ENCODE peak calls at places on chromosomes 16 and 17, in five cellular contexts. T is K562, P is GM12878, S is H1, J is HepG2. I is an unnamed sample.

GRCh38 chr16:984106-984505 is 2.5 kb downstream of the SOX8 start:
- DNase-seq in T (no peak), P (no peak), S (no peak), J (no peak), I (no peak)

GRCh38 chr16:10982430-10983174 is 38.2 kb downstream of the CLEC16A start:
- DNase-seq in T (no peak), P (no peak), S (no peak), J (no peak), I (no peak)

GRCh38 chr17:76868176-76868668 is at the start of gene MGAT5B:
- DNase-seq in T (peak; percentile 93), P (no peak), S (peak; percentile 67), J (peak; percentile 53), I (peak; percentile 56)

GRCh38 chr17:80851277-80851925 is 140.2 kb upstream of the CHMP6 start:
- DNase-seq in T (no peak), P (no peak), S (no peak), J (no peak), I (no peak)

GRCh38 chr16:58652741-58653140 is 23.1 kb upstream of the CNOT1 start:
- DNase-seq in T (no peak), P (no peak), S (peak; percentile 90), J (peak; percentile 57), I (no peak)

GRCh38 chr17:63911657-63912100 is 621 bp upstream of the CSHL1 start:
- DNase-seq in T (peak; percentile 79), P (no peak), S (no peak), J (no peak), I (peak; percentile 16)

GRCh38 chr17:5000237-5000639 is 2.5 kb downstream of the KIF1C start:
- DNase-seq in T (no peak), P (no peak), S (no peak), J (no peak), I (no peak)

GRCh38 chr17:511001-511690 is 158.5 kb upstream of the RPH3AL start:
- DNase-seq in T (no peak), P (no peak), S (no peak), J (no peak), I (no peak)

GRCh38 chr16:69326172-69326873 is 4.1 kb downstream of the PDF start:
- DNase-seq in T (no peak), P (no peak), S (no peak), J (peak; percentile 94), I (no peak)

GRCh38 chr17:65278050-65278819 is 141.1 kb downstream of the RGS9 start:
- DNase-seq in T (peak; percentile 61), P (no peak), S (no peak), J (peak; percentile 70), I (peak; percentile 57)

GRCh38 chr16:740764-741505 is at the start of gene CIAO3:
- DNase-seq in T (peak; percentile 94), P (peak; percentile 60), S (no peak), J (peak; percentile 79), I (peak; percentile 76)

GRCh38 chr16:20903116-20903888 is 2.7 kb downstream of the LYRM1 start:
- DNase-seq in T (no peak), P (no peak), S (no peak), J (no peak), I (no peak)

GRCh38 chr17:40290629-40291296 is 3.1 kb downstream of the CDC6 start:
- DNase-seq in T (no peak), P (no peak), S (no peak), J (peak; percentile 86), I (peak; percentile 69)

GRCh38 chr17:34435182-34435928 is 72.3 kb upstream of the CCL1 start:
- DNase-seq in T (no peak), P (no peak), S (no peak), J (no peak), I (no peak)

GRCh38 chr17:74249966-74250365 is 24.1 kb upstream of the DNAI2 start:
- DNase-seq in T (no peak), P (no peak), S (no peak), J (no peak), I (no peak)

GRCh38 chr16:89954462-89954861 is 5.9 kb downstream of the DEF8 start:
- DNase-seq in T (no peak), P (no peak), S (no peak), J (no peak), I (no peak)

GRCh38 chr17:45889579-45889978 is 4.8 kb upstream of the MAPT start:
- DNase-seq in T (peak; percentile 18), P (no peak), S (no peak), J (no peak), I (peak; percentile 24)

GRCh38 chr17:67385122-67385988 is 8.3 kb downstream of the PITPNC1 start:
- DNase-seq in T (no peak), P (no peak), S (no peak), J (no peak), I (no peak)

GRCh38 chr17:44314869-44315661 is 6.7 kb downstream of the RUNDC3A start:
- DNase-seq in T (peak; percentile 62), P (no peak), S (no peak), J (no peak), I (no peak)

GRCh38 chr17:10384175-10384574 is 11.4 kb upstream of the MYH13 start:
- DNase-seq in T (no peak), P (no peak), S (no peak), J (no peak), I (no peak)

GRCh38 chr16:21638573-21638975 is 13.8 kb downstream of the IGSF6 start:
- DNase-seq in T (no peak), P (no peak), S (no peak), J (peak; percentile 91), I (no peak)

GRCh38 chr16:30184430-30185140 is 1.2 kb downstream of the CORO1A start:
- DNase-seq in T (peak; percentile 32), P (peak; percentile 28), S (no peak), J (no peak), I (no peak)

GRCh38 chr16:81785138-81785924 is 6.2 kb downstream of the PLCG2 start:
- DNase-seq in T (no peak), P (no peak), S (no peak), J (no peak), I (no peak)

GRCh38 chr17:79747508-79748295 is 17.0 kb downstream of the ENPP7 start:
- DNase-seq in T (no peak), P (no peak), S (no peak), J (no peak), I (no peak)

GRCh38 chr17:36597866-36598777 is 3.3 kb upstream of the MRM1 start:
- DNase-seq in T (no peak), P (no peak), S (no peak), J (no peak), I (no peak)

GRCh38 chr17:70848785-70849184 is 679.5 kb downstream of the KCNJ2 start:
- DNase-seq in T (no peak), P (no peak), S (no peak), J (no peak), I (no peak)

GRCh38 chr17:79036609-79037008 is 12.6 kb downstream of the C1QTNF1 start:
- DNase-seq in T (no peak), P (no peak), S (no peak), J (no peak), I (no peak)

GRCh38 chr16:30551781-30552180 is 6.4 kb downstream of the ZNF764 start:
- DNase-seq in T (no peak), P (no peak), S (no peak), J (no peak), I (no peak)

GRCh38 chr17:1298616-1299015 is 19.2 kb downstream of the TRARG1 start:
- DNase-seq in T (peak; percentile 42), P (no peak), S (peak; percentile 33), J (no peak), I (no peak)

DNA sequence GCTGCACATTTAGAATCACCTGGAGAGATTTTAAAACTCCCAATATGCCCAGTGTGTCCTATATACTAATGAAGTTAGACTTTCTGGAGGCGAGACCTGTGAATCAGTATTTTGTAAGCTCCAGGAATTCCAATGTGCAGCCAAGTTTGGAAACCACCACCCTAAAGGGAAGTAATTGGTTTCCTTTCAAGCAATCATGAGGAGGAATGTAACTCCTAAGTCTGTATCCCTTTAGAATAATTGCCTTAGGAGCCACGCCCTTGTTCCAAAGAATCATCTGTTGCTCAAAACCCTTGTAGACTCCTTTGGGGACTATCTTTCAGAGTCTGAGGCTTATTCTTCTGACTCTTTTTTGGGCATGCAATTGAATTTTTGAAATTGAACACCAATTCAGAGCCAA is 84.4 kb downstream of the DNAH9 start:
- DNase-seq in T (no peak), P (no peak), S (no peak), J (no peak), I (no peak)
- TF ChIP-seq SP1 in T (no peak), P (no peak), S (no peak), J (no peak), I (no peak)

DNA sequence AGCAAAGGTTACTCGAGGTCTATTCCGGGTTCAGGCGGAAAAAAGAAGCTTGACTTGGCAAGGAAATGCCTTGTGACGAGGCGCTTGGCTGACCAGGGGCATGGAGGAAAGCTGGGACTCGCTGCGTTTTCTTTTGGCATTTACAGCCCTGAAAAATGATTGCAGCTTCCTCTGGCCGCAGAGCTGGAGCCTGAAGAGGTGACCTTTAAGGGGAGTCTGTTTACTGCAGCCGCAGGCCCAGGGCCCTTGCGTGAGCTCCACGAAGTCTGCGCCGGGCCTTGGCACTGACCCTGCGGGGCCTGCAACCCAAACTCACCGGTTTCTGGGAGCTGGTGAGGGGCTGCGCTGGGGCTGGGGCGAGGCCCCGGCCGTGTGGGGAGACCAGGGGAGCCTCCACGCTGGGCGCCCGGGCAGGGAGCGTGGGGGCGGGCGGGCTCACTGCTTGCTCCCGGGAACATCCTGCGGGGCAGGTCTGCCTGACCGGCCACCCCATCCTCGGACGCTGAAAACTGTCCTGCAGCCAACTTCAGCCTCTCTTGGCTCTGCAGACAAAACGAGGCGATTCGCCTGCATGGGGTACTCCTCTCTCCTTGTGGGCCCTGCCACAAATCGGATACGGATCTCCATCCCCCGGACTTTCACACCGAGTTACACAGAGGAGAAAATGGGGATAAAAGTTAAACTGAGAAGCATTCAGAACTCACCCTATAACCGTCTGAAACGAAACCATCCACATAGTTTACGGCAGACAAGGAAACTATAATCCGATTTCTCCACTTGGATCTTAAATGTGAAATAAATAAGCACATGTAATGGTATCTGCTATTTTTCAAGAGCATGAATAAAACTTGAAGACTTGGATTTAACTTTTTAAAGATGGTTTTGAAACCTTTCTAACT is 206.3 kb upstream of the FOXF1 start:
- DNase-seq in T (no peak), P (no peak), S (no peak), J (no peak), I (no peak)
- TF ChIP-seq CEBPB in T (no peak), P (no peak), S (no peak), J (no peak), I (no peak)

DNA sequence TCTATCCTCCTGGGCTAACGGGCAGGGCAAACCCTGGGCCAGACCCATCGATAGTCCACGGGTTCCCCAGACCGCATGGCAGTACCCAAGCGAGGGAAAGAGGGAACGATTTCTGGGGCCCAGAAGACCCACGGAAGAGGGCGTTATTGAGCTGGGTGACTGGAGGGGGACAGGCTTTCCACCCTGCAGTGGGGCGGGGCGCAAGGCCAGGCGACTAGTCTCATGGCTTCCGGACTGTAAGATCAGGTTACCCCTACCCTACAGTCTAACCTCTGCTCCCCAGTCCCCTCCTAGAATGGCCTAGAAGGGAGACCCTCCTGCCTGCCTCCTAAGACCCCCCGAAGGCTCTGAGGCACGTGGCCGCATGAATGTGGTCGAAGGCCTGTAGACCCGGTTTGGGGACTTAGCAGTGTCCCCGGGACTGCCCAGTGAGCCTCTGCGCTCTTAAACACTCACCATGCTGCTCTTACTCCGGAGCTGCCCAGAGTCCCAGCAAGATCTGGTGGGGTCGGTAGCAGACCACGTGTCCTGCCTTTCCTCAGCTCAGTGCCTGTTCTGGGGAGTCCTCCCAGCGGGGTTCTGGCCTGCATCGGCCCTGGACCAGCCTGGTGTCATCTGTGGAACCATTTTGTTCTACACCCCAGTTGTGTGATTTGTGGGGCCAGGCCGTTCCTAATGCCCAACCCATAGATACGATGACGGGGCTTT is 13.1 kb upstream of the AURKB start:
- DNase-seq in T (peak; percentile 55), P (no peak), S (no peak), J (peak; percentile 79), I (no peak)
- TF ChIP-seq SP1 in T (no peak), P (no peak), S (no peak), J (no peak), I (no peak)

GRCh38 chr17:8734876-8735275 is 9.8 kb downstream of the CCDC42 start:
- DNase-seq in T (no peak), P (no peak), S (no peak), J (no peak), I (no peak)
- TF ChIP-seq CEBPB in T (no peak), P (no peak), S (no peak), J (no peak), I (no peak)